ENCODE peak calls at places on chromosomes 5 and 9, in seven cellular contexts. V, Z, O, H, W, P and F are unnamed samples.
A peak's percentile ranks its signal among the peaks of the same experiment; 100 is the strongest.

GRCh38 chr5:119315516-119315949 is 40.3 kb upstream of the TNFAIP8 start:
- DNase-seq in V (no peak), Z (peak; percentile 50), O (peak; percentile 40), H (no peak), W (no peak), P (no peak), F (no peak)

GRCh38 chr9:1881708-1882351 is 133.3 kb upstream of the SMARCA2 start:
- DNase-seq in V (no peak), Z (peak; percentile 2), O (no peak), H (no peak), W (no peak), P (no peak), F (no peak)

GRCh38 chr5:133873454-133873853 is 95.0 kb downstream of the C5orf15 start:
- DNase-seq in V (no peak), Z (no peak), O (no peak), H (no peak), W (no peak), P (no peak), F (no peak)

GRCh38 chr5:142548739-142549275 is 137.1 kb downstream of the FGF1 start:
- DNase-seq in V (peak; percentile 23), Z (peak; percentile 87), O (peak; percentile 88), H (peak; percentile 93), W (peak; percentile 48), P (peak; percentile 61), F (peak; percentile 53)

GRCh38 chr9:94018628-94019027 is 63.5 kb upstream of the BARX1 start:
- DNase-seq in V (no peak), Z (no peak), O (no peak), H (no peak), W (no peak), P (no peak), F (no peak)

GRCh38 chr9:121440265-121440664 is 59.4 kb downstream of the GGTA1 start:
- DNase-seq in V (no peak), Z (no peak), O (peak; percentile 13), H (peak; percentile 7), W (no peak), P (no peak), F (no peak)

GRCh38 chr5:51411917-51412316 is 28.7 kb downstream of the ISL1 start:
- DNase-seq in V (no peak), Z (no peak), O (no peak), H (no peak), W (no peak), P (no peak), F (no peak)

GRCh38 chr9:16068476-16068875 is 515.6 kb downstream of the CCDC171 start:
- DNase-seq in V (no peak), Z (no peak), O (no peak), H (no peak), W (no peak), P (no peak), F (no peak)

GRCh38 chr9:123536455-123536868 is 180.5 kb downstream of the CRB2 start:
- DNase-seq in V (no peak), Z (no peak), O (no peak), H (no peak), W (no peak), P (no peak), F (no peak)

GRCh38 chr5:110751902-110752762 is 13.3 kb downstream of the SLC25A46 start:
- DNase-seq in V (no peak), Z (no peak), O (peak; percentile 20), H (no peak), W (no peak), P (no peak), F (no peak)
- H3K4me1 ChIP-seq in V (no peaks in the 10 kb centered on the region), Z (no peaks in the 10 kb centered on the region), O (no peaks in the 10 kb centered on the region), H (no peaks in the 10 kb centered on the region), W (no peaks in the 10 kb centered on the region), P (no peaks in the 10 kb centered on the region), F (no peaks in the 10 kb centered on the region)

DNA sequence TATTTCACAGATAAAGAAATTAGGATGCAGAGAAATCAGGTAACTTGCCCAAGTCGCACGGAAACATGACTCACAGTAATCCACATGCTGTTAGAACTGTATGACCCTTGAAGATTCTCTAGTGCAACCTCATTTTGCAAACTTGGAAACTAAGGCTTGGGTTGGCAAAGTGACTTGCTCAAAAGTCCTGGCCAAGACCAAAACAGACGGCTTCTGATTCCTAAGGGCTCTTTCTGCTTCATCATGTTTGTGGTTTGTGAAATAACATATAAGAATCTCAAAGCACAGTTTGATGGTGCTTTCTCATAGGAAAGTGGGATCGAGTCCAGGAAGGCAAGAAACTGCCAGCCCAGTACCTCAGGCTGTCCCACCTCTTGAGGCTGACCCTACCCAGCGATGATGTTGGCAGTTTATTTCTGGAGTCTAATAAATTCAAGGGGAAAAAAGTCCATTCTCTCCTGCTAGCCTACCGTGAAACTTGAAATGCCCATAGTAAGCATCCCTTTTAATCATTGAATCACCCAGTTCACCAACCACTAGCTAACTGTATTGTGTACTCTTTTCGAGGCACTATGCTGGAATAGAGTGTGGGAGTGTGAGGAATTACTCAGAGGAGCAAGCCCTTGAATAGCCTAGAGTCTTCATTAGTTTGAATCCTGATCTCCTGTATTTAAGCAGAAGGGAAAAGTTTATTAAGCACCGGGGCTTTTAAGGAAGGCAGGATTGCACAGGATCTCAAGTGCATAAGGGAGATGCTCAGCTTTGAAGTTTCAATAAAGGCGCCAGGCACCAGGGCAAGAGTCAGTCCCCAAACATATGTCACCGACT is 14.1 kb downstream of the CAPSL start:
- DNase-seq in V (no peak), Z (peak; percentile 79), O (peak; percentile 11), H (no peak), W (no peak), P (no peak), F (no peak)
- H3K27ac ChIP-seq in V (no peak overlapping the region), Z (no peak overlapping the region), O (no peak overlapping the region), H (no peak overlapping the region), W (no peak overlapping the region), P (no peak overlapping the region), F (no peak overlapping the region)

GRCh38 chr9:134681061-134681661 is 39.6 kb downstream of the COL5A1 start:
- DNase-seq in V (no peak), Z (no peak), O (no peak), H (no peak), W (no peak), P (no peak), F (peak; percentile 79)

GRCh38 chr9:134680393-134681060 is 38.9 kb downstream of the COL5A1 start:
- DNase-seq in V (no peak), Z (no peak), O (no peak), H (no peak), W (no peak), P (no peak), F (peak; percentile 63)

GRCh38 chr9:134678206-134678605 is 36.6 kb downstream of the COL5A1 start:
- DNase-seq in V (no peak), Z (no peak), O (no peak), H (no peak), W (no peak), P (no peak), F (no peak)

GRCh38 chr9:134678671-134679443 is 37.3 kb downstream of the COL5A1 start:
- DNase-seq in V (no peak), Z (no peak), O (no peak), H (no peak), W (no peak), P (no peak), F (peak; percentile 59)

GRCh38 chr9:134679616-134680392 is 38.2 kb downstream of the COL5A1 start:
- DNase-seq in V (no peak), Z (no peak), O (no peak), H (no peak), W (no peak), P (no peak), F (peak; percentile 63)
- H3K36me3 ChIP-seq in V (no peaks in the 10 kb centered on the region), Z (no peaks in the 10 kb centered on the region), O (no peaks in the 10 kb centered on the region), H (no peaks in the 10 kb centered on the region), W (no peaks in the 10 kb centered on the region), P (no peaks in the 10 kb centered on the region), F (no peaks in the 10 kb centered on the region)

GRCh38 chr9:34570422-34571179 is 18.9 kb downstream of the CNTFR start:
- DNase-seq in V (peak; percentile 2), Z (no peak), O (no peak), H (no peak), W (no peak), P (no peak), F (no peak)

GRCh38 chr9:34566191-34566849 is 23.2 kb downstream of the CNTFR start:
- DNase-seq in V (no peak), Z (no peak), O (no peak), H (no peak), W (no peak), P (no peak), F (peak; percentile 19)

GRCh38 chr9:34566972-34567371 is 22.6 kb downstream of the CNTFR start:
- DNase-seq in V (no peak), Z (no peak), O (no peak), H (no peak), W (no peak), P (no peak), F (no peak)

GRCh38 chr9:34568783-34569182 is 20.7 kb downstream of the CNTFR start:
- DNase-seq in V (peak; percentile 8), Z (no peak), O (no peak), H (no peak), W (no peak), P (no peak), F (no peak)

GRCh38 chr9:34568133-34568532 is 21.4 kb downstream of the CNTFR start:
- DNase-seq in V (peak; percentile 2), Z (no peak), O (no peak), H (no peak), W (no peak), P (no peak), F (no peak)
- H3K4me1 ChIP-seq in V (no peaks in the 10 kb centered on the region), Z (peaks cover 9% of the 10 kb centered on the region), O (peaks cover 5% of the 10 kb centered on the region), H (no peaks in the 10 kb centered on the region), W (no peaks in the 10 kb centered on the region), P (no peaks in the 10 kb centered on the region), F (no peaks in the 10 kb centered on the region)

DNA sequence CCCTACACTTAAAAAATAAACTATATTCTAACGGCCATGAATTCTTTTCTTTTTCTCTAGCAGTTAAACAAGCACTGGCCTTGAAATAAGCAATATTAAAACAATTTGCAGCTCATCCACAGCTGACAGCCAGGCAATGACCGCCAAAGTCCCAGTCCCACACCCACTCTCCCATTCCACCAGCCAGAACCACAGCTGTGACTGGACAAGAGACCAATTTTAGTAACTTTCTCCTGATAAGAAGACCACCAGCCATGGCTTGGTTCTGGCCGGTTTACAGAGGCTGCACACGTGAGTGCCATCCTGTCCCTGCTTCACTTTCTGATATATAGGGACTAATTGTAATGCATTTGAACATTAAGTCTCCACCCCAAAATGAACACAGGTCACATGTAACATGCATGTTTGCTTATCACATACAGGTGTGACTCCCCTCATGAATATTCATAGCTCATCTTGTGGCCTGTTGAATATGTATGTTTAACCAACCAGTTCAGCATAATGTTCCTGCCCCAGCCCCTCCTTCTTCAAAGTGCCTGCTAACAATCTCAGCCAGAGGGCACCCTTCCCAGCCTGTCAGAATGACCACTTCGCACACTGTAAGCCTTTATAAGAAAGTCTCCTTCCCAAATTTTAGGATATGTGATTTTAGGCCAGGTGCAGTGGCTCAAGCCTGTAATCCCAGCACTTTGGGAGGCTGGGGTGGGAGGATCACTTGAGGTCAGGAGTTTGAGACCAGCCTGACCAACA is 23.9 kb upstream of the FANCC start:
- DNase-seq in V (no peak), Z (peak; percentile 12), O (no peak), H (no peak), W (no peak), P (no peak), F (no peak)
- H3K27ac ChIP-seq in V (no peak overlapping the region), Z (no peak overlapping the region), O (no peak overlapping the region), H (no peak overlapping the region), W (no peak overlapping the region), P (no peak overlapping the region), F (no peak overlapping the region)